ENCODE peak calls at places on chromosomes 1 and 21, in six cellular contexts. T is astrocyte of the spinal cord, K is astrocyte of the cerebellum, W is choroid plexus epithelial cell, H is lower leg skin, I is spleen. U is an unnamed sample.

GRCh38 chr1:162168935-162169545 is 99.5 kb downstream of the NOS1AP start:
- DNase-seq in T (peak), K (peak), W (peak), H (no peak), I (no peak), U (no peak)

GRCh38 chr21:25175938-25176337 is 431.3 kb downstream of the MRPL39 start:
- DNase-seq in T (no peak), K (no peak), W (no peak), H (no peak), I (no peak), U (no peak)

GRCh38 chr1:24643362-24644346 is 552 bp downstream of the SRRM1 start:
- DNase-seq in T (no peak), K (no peak), W (peak), H (peak), I (peak), U (no peak)

GRCh38 chr1:205298191-205298994 is 23.2 kb downstream of the NUAK2 start:
- DNase-seq in T (peak), K (peak), W (peak), H (no peak), I (no peak), U (peak)

GRCh38 chr1:107138767-107139445 is 1.9 kb upstream of the NTNG1 start:
- DNase-seq in T (peak), K (no peak), W (no peak), H (no peak), I (no peak), U (no peak)

GRCh38 chr1:44903261-44903660 is 60.2 kb upstream of the PTCH2 start:
- DNase-seq in T (no peak), K (no peak), W (peak), H (no peak), I (no peak), U (no peak)

GRCh38 chr1:56577859-56578663 is 1.3 kb downstream of the PLPP3 start:
- DNase-seq in T (peak), K (no peak), W (peak), H (peak), I (peak), U (no peak)

GRCh38 chr1:117754061-117754969 is 148.5 kb downstream of the TENT5C start:
- DNase-seq in T (peak), K (no peak), W (peak), H (no peak), I (no peak), U (peak)

GRCh38 chr1:38526046-38526445 is 333.5 kb downstream of the RRAGC start:
- DNase-seq in T (no peak), K (no peak), W (peak), H (no peak), I (no peak), U (no peak)

GRCh38 chr1:38690790-38691189 is 168.8 kb downstream of the RRAGC start:
- DNase-seq in T (no peak), K (no peak), W (peak), H (no peak), I (no peak), U (no peak)

GRCh38 chr1:88327391-88328267 is 356.4 kb upstream of the PKN2 start:
- DNase-seq in T (peak), K (peak), W (peak), H (no peak), I (no peak), U (peak)

GRCh38 chr1:47752048-47752451 is 245.1 kb downstream of the TRABD2B start:
- DNase-seq in T (no peak), K (no peak), W (no peak), H (peak), I (no peak), U (no peak)

GRCh38 chr21:34166468-34166867 is 93.1 kb downstream of the MRPS6 start:
- DNase-seq in T (peak), K (no peak), W (no peak), H (peak), I (no peak), U (no peak)

GRCh38 chr1:222663535-222663934 is 45.6 kb downstream of the MIA3 start:
- DNase-seq in T (no peak), K (no peak), W (no peak), H (no peak), I (no peak), U (no peak)

GRCh38 chr1:168360151-168360550 is 79.5 kb downstream of the TBX19 start:
- DNase-seq in T (no peak), K (no peak), W (no peak), H (no peak), I (no peak), U (no peak)

GRCh38 chr1:215114154-215114933 is 31.8 kb downstream of the KCNK2 start:
- DNase-seq in T (peak), K (peak), W (peak), H (no peak), I (no peak), U (peak)

GRCh38 chr21:33330726-33331125 is 6.0 kb downstream of the IFNAR1 start:
- DNase-seq in T (no peak), K (no peak), W (no peak), H (no peak), I (no peak), U (no peak)

GRCh38 chr1:60281360-60281932 is 207.9 kb upstream of the C1orf87 start:
- DNase-seq in T (peak), K (peak), W (peak), H (peak), I (no peak), U (no peak)

GRCh38 chr1:218304281-218305039 is 19.4 kb downstream of the RRP15 start:
- DNase-seq in T (peak), K (peak), W (peak), H (no peak), I (no peak), U (no peak)

GRCh38 chr1:247358920-247359319 is 27.3 kb upstream of the ZNF496 start:
- DNase-seq in T (no peak), K (no peak), W (peak), H (no peak), I (no peak), U (no peak)

DNA sequence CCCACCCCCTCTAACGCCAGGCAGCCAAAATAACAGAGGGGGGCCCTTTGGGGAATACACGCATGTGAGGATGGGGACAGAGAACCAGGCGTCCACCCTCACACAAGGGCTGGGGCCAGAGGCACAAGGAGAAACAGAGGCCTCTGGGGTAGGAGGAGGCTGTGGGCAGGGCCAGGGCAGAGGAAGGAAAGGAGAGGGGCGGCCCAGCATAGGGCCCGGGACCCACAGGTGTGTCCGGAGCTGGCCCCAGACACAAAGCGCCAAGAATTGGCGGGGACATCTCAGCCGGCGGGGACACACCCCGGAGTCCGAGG is 6.7 kb downstream of the PLEKHG5 start:
- DNase-seq in T (no peak), K (no peak), W (no peak), H (no peak), I (no peak), U (no peak)
- H3K4me3 ChIP-seq in T (peak), K (peak), W (peak), H (no peak), I (peak), U (no peak)

GRCh38 chr1:7538033-7538432 is 233.1 kb upstream of the VAMP3 start:
- DNase-seq in T (peak), K (no peak), W (peak), H (no peak), I (peak), U (no peak)

GRCh38 chr1:7538849-7539771 is 232.0 kb upstream of the VAMP3 start:
- DNase-seq in T (no peak), K (no peak), W (no peak), H (no peak), I (peak), U (no peak)

GRCh38 chr1:7541629-7542028 is 229.5 kb upstream of the VAMP3 start:
- DNase-seq in T (peak), K (peak), W (peak), H (no peak), I (peak), U (no peak)

GRCh38 chr1:7540816-7541215 is 230.3 kb upstream of the VAMP3 start:
- DNase-seq in T (no peak), K (no peak), W (no peak), H (no peak), I (peak), U (no peak)

GRCh38 chr1:7539772-7540175 is 231.3 kb upstream of the VAMP3 start:
- DNase-seq in T (peak), K (no peak), W (peak), H (no peak), I (peak), U (no peak)
- TF ChIP-seq CTCF in T (peak), K (peak), W (peak), H (no peak), I (no peak), U (peak)

DNA sequence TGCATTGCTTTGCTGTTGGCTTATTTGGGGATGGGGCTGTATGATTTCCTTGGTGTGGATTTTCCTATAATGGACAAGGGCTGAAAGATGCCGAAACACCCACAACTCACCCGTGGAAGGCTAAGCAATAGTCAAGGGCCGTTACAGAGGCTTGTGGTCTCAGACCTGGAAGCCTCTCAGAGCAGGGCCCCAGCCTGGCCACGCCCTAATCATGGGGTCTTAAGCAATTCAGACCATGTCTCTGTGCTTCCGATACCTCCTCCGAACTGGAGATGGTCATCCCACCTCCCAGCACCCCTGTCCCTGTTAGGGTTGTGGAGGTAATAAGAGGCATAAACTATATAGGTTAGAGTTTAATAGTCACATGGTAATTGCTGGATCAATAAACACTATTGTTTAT is 3.4 kb downstream of the ABCG1 start:
- DNase-seq in T (no peak), K (no peak), W (no peak), H (peak), I (no peak), U (no peak)
- H3K4me3 ChIP-seq in T (no peak), K (no peak), W (no peak), H (no peak), I (peak), U (no peak)

GRCh38 chr1:230102472-230102871 is 35.4 kb downstream of the GALNT2 start:
- DNase-seq in T (no peak), K (no peak), W (no peak), H (no peak), I (no peak), U (no peak)

GRCh38 chr1:230105245-230105753 is 38.3 kb downstream of the GALNT2 start:
- DNase-seq in T (no peak), K (no peak), W (no peak), H (no peak), I (no peak), U (no peak)

GRCh38 chr1:230103341-230104173 is 36.5 kb downstream of the GALNT2 start:
- DNase-seq in T (peak), K (no peak), W (peak), H (no peak), I (no peak), U (no peak)

GRCh38 chr1:230105754-230106625 is 39.0 kb downstream of the GALNT2 start:
- DNase-seq in T (peak), K (no peak), W (peak), H (no peak), I (no peak), U (peak)

GRCh38 chr1:230104395-230105244 is 37.6 kb downstream of the GALNT2 start:
- DNase-seq in T (peak), K (peak), W (peak), H (peak), I (peak), U (peak)
- TF ChIP-seq CTCF in T (peak), K (peak), W (peak), H (no peak), I (no peak), U (no peak)

GRCh38 chr21:36733857-36734256 is 34.9 kb downstream of the SIM2 start:
- DNase-seq in T (no peak), K (no peak), W (no peak), H (peak), I (peak), U (no peak)
- H3K4me3 ChIP-seq in T (no peak), K (no peak), W (no peak), H (no peak), I (no peak), U (no peak)

DNA sequence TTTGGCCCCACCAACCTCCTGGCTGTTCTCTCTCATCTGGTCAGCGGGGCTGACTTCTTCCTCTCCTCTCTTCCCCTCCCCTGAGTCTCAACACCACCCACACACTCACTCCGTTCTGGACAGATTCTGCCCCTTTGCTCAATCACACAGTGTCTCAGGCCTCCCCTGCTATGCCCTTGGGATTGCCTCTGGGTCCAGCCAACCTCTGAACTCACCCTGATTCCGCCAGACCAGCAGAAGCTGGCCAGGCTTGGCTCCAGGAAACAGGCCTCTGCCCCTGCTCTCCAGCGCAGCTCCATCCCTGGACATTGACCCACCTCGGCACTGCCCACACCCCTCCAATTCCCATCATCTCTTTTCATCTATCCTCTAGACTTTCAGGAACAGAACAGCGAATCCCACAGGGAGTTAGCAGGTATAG is 22.1 kb downstream of the AHDC1 start:
- DNase-seq in T (no peak), K (no peak), W (no peak), H (no peak), I (no peak), U (no peak)
- TF ChIP-seq CTCF in T (no peak), K (no peak), W (no peak), H (no peak), I (no peak), U (no peak)

GRCh38 chr1:53739109-53739681 is at the start of gene GLIS1:
- DNase-seq in T (peak), K (peak), W (peak), H (peak), I (peak), U (peak)

GRCh38 chr1:53735681-53736080 is 3.3 kb downstream of the GLIS1 start:
- DNase-seq in T (peak), K (no peak), W (peak), H (peak), I (no peak), U (no peak)

GRCh38 chr1:53736290-53736689 is 2.7 kb downstream of the GLIS1 start:
- DNase-seq in T (peak), K (no peak), W (peak), H (peak), I (no peak), U (peak)

GRCh38 chr1:53738205-53739108 is 507 bp downstream of the GLIS1 start:
- DNase-seq in T (peak), K (no peak), W (peak), H (no peak), I (no peak), U (no peak)

DNA sequence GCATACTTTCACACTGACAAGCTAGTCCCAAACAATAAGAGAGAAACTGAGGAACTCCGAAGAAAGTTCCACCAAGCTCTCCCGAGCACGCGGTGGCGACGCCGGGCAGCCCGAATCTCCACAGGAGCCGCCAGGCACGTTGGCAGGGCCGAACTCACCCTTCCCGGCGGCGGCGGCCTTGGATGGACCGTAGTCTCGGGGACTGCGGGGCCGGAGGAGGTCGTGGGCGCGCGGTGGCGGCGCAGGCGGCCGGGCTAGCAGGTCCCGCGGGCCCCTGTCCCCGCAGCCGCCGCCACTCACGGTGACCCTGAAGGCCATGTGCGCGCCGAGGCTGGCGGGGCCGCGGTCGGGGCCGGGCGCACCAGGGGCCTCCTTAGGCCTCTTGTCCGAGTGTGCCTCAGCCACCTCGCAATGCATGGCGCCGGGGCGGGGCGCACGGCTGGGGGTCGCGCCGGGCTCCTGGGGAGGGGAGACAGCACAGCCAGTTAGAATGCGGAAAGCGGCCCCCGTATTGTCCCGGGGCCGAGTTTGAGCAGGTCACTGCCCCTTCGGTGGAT is 1.2 kb downstream of the GLIS1 start:
- DNase-seq in T (peak), K (no peak), W (peak), H (no peak), I (no peak), U (no peak)
- H3K4me3 ChIP-seq in T (peak), K (peak), W (peak), H (no peak), I (peak), U (peak)

DNA sequence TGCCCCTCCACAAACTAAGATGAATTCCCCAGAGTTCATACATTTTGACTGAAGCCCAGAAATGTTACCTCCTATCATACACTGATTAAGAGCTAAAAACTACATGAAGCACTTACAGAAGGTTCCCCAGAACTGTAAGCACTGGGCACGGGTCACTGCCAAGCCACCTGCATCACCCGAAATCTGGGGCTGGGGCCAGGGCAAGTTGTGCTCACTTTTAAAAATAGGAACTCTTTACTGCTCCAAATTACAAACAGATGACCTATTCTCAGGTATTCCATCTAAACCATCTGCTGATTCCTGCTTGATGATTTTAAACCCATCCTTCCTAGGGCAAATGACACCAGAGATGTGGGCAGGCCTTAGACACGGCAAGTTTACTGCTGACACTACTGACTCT is 4.8 kb downstream of the SETD4 start:
- DNase-seq in T (no peak), K (no peak), W (no peak), H (no peak), I (no peak), U (no peak)
- TF ChIP-seq CTCF in T (no peak), K (no peak), W (no peak), H (no peak), I (no peak), U (no peak)

U was measured in AG09309.